ENCODE peak calls at places on chromosomes 7 and 10, in seven cellular contexts. J is heart right ventricle, X is sigmoid colon, Q is pancreas, P is hepatocyte, D is uterus, E is mesenchymal stem cell. Z is an unnamed sample.

GRCh38 chr7:128203710-128204214 is 37.3 kb upstream of the LEP start:
- DNase-seq in J (no peak), X (no peak), Q (no peak), P (no peak), D (no peak), E (no peak), Z (no peak)

GRCh38 chr10:68142761-68143160 is 33.5 kb downstream of the MYPN start:
- DNase-seq in J (no peak), X (no peak), Q (no peak), P (no peak), D (no peak), E (no peak), Z (no peak)

GRCh38 chr10:103605359-103606156 is 112.1 kb downstream of the NEURL1 start:
- DNase-seq in J (peak; percentile 66), X (peak; percentile 83), Q (no peak), P (no peak), D (peak; percentile 76), E (peak; percentile 33), Z (peak; percentile 89)

GRCh38 chr10:10824611-10825148 is 193.0 kb upstream of the CELF2 start:
- DNase-seq in J (peak; percentile 45), X (peak; percentile 83), Q (no peak), P (no peak), D (peak; percentile 65), E (peak; percentile 58), Z (no peak)

GRCh38 chr10:102401735-102402511 is 6.4 kb downstream of the NFKB2 start:
- DNase-seq in J (no peak), X (peak; percentile 89), Q (peak; percentile 56), P (peak; percentile 70), D (no peak), E (peak; percentile 50), Z (peak; percentile 44)

GRCh38 chr10:12513775-12514663 is 164.7 kb downstream of the CAMK1D start:
- DNase-seq in J (no peak), X (no peak), Q (no peak), P (no peak), D (no peak), E (peak; percentile 17), Z (no peak)

GRCh38 chr7:88141025-88141424 is 78.8 kb downstream of the SRI start:
- DNase-seq in J (no peak), X (no peak), Q (no peak), P (peak; percentile 52), D (no peak), E (no peak), Z (no peak)

GRCh38 chr10:112898540-112899395 is 51.3 kb upstream of the TCF7L2 start:
- DNase-seq in J (peak; percentile 6), X (no peak), Q (peak; percentile 56), P (peak; percentile 89), D (no peak), E (peak; percentile 62), Z (peak; percentile 48)

GRCh38 chr10:108957681-108958080 is 965.6 kb downstream of the XPNPEP1 start:
- DNase-seq in J (no peak), X (no peak), Q (no peak), P (no peak), D (peak; percentile 18), E (no peak), Z (no peak)

GRCh38 chr10:11265486-11265885 is 247.8 kb downstream of the CELF2 start:
- DNase-seq in J (no peak), X (no peak), Q (no peak), P (no peak), D (no peak), E (no peak), Z (no peak)

GRCh38 chr7:158539711-158540146 is 47.9 kb downstream of the PTPRN2 start:
- DNase-seq in J (no peak), X (no peak), Q (no peak), P (no peak), D (no peak), E (no peak), Z (no peak)

GRCh38 chr10:99672884-99673283 is 13.6 kb downstream of the ENTPD7 start:
- DNase-seq in J (no peak), X (no peak), Q (no peak), P (no peak), D (no peak), E (no peak), Z (no peak)

GRCh38 chr10:46091834-46092522 is 45.9 kb upstream of the MSMB start:
- DNase-seq in J (no peak), X (no peak), Q (no peak), P (no peak), D (no peak), E (no peak), Z (no peak)

GRCh38 chr10:126065751-126066150 is 169.4 kb downstream of the FANK1 start:
- DNase-seq in J (no peak), X (no peak), Q (no peak), P (no peak), D (no peak), E (no peak), Z (no peak)

GRCh38 chr10:113604572-113604971 is 51.7 kb downstream of the HABP2 start:
- DNase-seq in J (no peak), X (no peak), Q (no peak), P (no peak), D (no peak), E (no peak), Z (no peak)

GRCh38 chr7:69703099-69703498 is 104.8 kb downstream of the AUTS2 start:
- DNase-seq in J (no peak), X (no peak), Q (no peak), P (no peak), D (no peak), E (no peak), Z (no peak)

GRCh38 chr10:117619200-117619599 is 76.7 kb downstream of the EMX2 start:
- DNase-seq in J (no peak), X (no peak), Q (no peak), P (no peak), D (no peak), E (no peak), Z (no peak)

GRCh38 chr10:117615649-117616048 is 73.1 kb downstream of the EMX2 start:
- DNase-seq in J (no peak), X (no peak), Q (no peak), P (no peak), D (no peak), E (no peak), Z (no peak)

GRCh38 chr10:117617664-117618063 is 75.1 kb downstream of the EMX2 start:
- DNase-seq in J (no peak), X (no peak), Q (no peak), P (no peak), D (no peak), E (no peak), Z (no peak)

GRCh38 chr10:117616179-117616578 is 73.6 kb downstream of the EMX2 start:
- DNase-seq in J (no peak), X (no peak), Q (no peak), P (no peak), D (no peak), E (no peak), Z (no peak)

GRCh38 chr10:117617086-117617485 is 74.5 kb downstream of the EMX2 start:
- DNase-seq in J (no peak), X (no peak), Q (no peak), P (no peak), D (no peak), E (no peak), Z (no peak)
- H3K27me3 ChIP-seq in J (no peaks in the 10 kb centered on the region), X (peaks cover 4% of the 10 kb centered on the region), Q (no peaks in the 10 kb centered on the region), P (peaks cover 8% of the 10 kb centered on the region), D (no peaks in the 10 kb centered on the region), E (peaks cover 18% of the 10 kb centered on the region), Z (no peaks in the 10 kb centered on the region)

DNA sequence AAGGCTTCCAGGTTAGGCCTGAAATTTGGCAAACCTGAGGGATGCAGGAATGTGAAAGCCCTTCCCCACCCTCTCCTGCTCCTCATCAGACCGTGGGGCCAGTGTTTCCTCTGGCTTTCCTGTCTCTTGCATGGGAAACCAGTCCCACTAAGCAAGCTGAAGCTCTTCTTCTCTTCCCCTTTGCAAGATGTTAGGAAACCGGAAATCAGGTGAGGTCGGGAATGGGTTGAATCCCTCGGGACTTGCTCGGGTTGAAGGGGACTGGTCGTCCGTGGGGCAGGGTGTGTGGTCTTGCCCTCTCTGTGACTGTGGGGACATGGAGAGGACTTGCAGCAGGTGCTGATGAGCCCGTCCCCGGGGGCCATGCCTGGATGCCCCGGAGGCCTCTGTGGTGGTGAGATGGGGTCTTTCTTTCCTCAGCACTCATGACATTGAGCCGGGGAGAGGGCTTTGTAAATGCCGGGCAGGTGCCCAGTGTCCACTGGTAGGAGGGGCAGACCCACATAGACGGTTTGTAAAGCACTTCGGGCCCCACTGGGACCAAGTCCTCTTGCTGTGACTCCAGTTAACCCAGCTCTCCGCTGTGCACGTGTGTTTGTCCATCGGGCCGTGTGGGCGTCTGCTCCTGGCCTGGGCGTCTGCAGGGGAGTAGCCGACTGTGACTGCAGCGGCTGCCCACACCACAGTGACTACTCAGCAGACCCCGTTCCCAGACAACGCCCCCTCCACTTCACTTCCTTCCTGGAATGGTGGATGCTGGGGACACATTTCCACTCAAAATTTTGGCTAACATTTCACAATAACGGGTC is 373.9 kb downstream of the GLRX3 start:
- DNase-seq in J (no peak), X (no peak), Q (no peak), P (no peak), D (no peak), E (no peak), Z (no peak)
- H3K4me3 ChIP-seq in J (no peak overlapping the region), X (no peak overlapping the region), Q (no peak overlapping the region), P (no peak overlapping the region), D (no peak overlapping the region), E (no peak overlapping the region), Z (no peak overlapping the region)

GRCh38 chr7:6035165-6035564 is 4.0 kb downstream of the ANKRD61 start:
- DNase-seq in J (no peak), X (no peak), Q (no peak), P (no peak), D (no peak), E (no peak), Z (no peak)
- H3K36me3 ChIP-seq in J (peaks cover 99% of the 10 kb centered on the region), X (peaks cover 5% of the 10 kb centered on the region), Q (no peaks in the 10 kb centered on the region), P (no peaks in the 10 kb centered on the region), D (no peaks in the 10 kb centered on the region), E (peaks cover 57% of the 10 kb centered on the region), Z (peaks cover 26% of the 10 kb centered on the region)

GRCh38 chr10:93379366-93380042 is 102.6 kb downstream of the MYOF start:
- DNase-seq in J (no peak), X (no peak), Q (no peak), P (no peak), D (no peak), E (peak; percentile 86), Z (no peak)
- H3K27me3 ChIP-seq in J (no peaks in the 10 kb centered on the region), X (no peaks in the 10 kb centered on the region), Q (no peaks in the 10 kb centered on the region), P (no peaks in the 10 kb centered on the region), D (no peaks in the 10 kb centered on the region), E (no peaks in the 10 kb centered on the region), Z (no peaks in the 10 kb centered on the region)

DNA sequence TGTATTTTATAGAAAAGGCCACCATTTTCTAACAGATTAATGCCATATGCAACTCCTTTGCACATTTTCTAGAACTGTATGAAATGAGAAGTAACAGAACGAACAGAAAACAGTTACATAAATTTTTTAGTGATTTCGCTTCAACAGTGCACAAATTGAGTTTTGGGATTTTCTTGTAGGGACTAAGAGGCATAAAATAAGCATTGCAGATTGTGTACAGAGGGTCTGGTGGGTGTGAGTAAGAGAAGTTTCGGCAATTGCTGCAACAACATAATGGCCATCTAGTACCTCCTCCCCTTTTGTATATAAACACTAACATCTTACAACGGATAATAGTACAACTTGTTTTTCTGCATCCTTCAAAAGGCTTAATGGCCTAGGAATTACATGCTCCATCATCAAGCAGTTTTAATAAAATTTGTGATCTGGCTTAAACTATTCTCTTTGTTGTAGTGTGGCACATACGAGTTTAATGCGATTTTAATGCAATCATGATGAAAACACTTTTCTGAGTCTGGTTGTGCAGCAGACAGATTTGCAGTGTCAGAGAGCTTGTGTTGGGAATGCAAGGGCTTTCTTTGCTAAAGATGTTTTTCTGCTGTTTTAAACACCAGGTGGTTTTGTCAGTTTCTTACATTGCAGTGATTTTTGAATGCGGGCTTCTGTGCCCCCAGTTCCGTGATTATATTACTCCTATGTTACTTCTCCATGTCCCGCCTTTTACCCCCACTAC is 2.9 kb downstream of the GLCCI1 start:
- DNase-seq in J (no peak), X (no peak), Q (no peak), P (no peak), D (no peak), E (peak; percentile 6), Z (no peak)
- H3K4me3 ChIP-seq in J (no peak overlapping the region), X (peak overlapping the region; percentile 89), Q (no peak overlapping the region), P (peak overlapping the region; percentile 94), D (no peak overlapping the region), E (peak overlapping the region; percentile 96), Z (no peak overlapping the region)